ENCODE peak calls at places on chromosome 22, in six cellular contexts. W, J, S, B, U and L are unnamed samples.

GRCh38 chr22:50262460-50262911 is 1.0 kb upstream of the MAPK12 start:
- DNase-seq in J (no peak), S (no peak), B (no peak), U (no peak), W (no peak), L (no peak)

GRCh38 chr22:35393116-35394010 is 6.6 kb upstream of the MCM5 start:
- DNase-seq in B (no peak), U (no peak), S (no peak), W (no peak), J (no peak), L (no peak)

GRCh38 chr22:19448076-19448607 is 631 bp upstream of the C22orf39 start:
- DNase-seq in J (no peak), W (no peak), S (peak), B (peak), U (no peak), L (no peak)

GRCh38 chr22:50323900-50324299 is 2.9 kb downstream of the DENND6B start:
- DNase-seq in B (no peak), U (no peak), W (no peak), S (no peak), J (no peak), L (no peak)

GRCh38 chr22:22243033-22243680 is 1.4 kb upstream of the VPREB1 start:
- DNase-seq in B (no peak), S (no peak), W (no peak), U (no peak), J (no peak), L (no peak)

GRCh38 chr22:46444390-46444854 is 93.0 kb downstream of the CELSR1 start:
- DNase-seq in W (no peak), J (no peak), U (no peak), B (no peak), S (no peak), L (no peak)

GRCh38 chr22:24205438-24206189 is 24.3 kb downstream of the SUSD2 start:
- DNase-seq in B (no peak), J (no peak), W (no peak), U (no peak), S (no peak), L (no peak)

GRCh38 chr22:46990937-46991520 is 228.6 kb downstream of the TBC1D22A start:
- DNase-seq in J (no peak), S (no peak), W (no peak), U (no peak), B (no peak), L (no peak)

GRCh38 chr22:42294034-42294985 is 23.9 kb upstream of the TCF20 start:
- DNase-seq in W (no peak), J (no peak), B (peak), U (no peak), S (peak), L (peak)

GRCh38 chr22:29979645-29980303 is 96.8 kb downstream of the MTMR3 start:
- DNase-seq in W (no peak), S (no peak), B (no peak), J (no peak), U (no peak), L (no peak)

GRCh38 chr22:23565288-23565941 is 14.7 kb downstream of the IGLL1 start:
- DNase-seq in J (no peak), U (no peak), S (no peak), W (no peak), B (no peak), L (peak)

GRCh38 chr22:33648478-33648877 is 271.8 kb downstream of the LARGE1 start:
- DNase-seq in B (no peak), U (no peak), J (no peak), S (no peak), W (no peak), L (no peak)

GRCh38 chr22:46993626-46994025 is 231.2 kb downstream of the TBC1D22A start:
- DNase-seq in W (no peak), U (no peak), B (no peak), J (no peak), S (no peak), L (no peak)